ENCODE peak calls at places on chromosome 6, in nine cellular contexts. C is GM13976, U is endothelial cell, S is body of pancreas, D is nephron progenitor cell, T is left ventricle myocardium inferior, Z is mesothelial cell of epicardium, V is uterus, Q is fibroblast of villous mesenchyme. B is an unnamed sample.

GRCh38 chr6:136593748-136594490 is 43.7 kb upstream of the MAP7 start:
- DNase-seq in C (peak; percentile 79), U (no peak), S (no peak), D (no peak), T (no peak), Z (no peak), V (no peak), Q (peak; percentile 98), B (peak; percentile 94)

GRCh38 chr6:43219814-43220213 is 9.5 kb downstream of the DNPH1 start:
- DNase-seq in C (no peak), U (no peak), S (no peak), D (no peak), T (no peak), Z (no peak), V (no peak), Q (no peak), B (no peak)

GRCh38 chr6:8556370-8557018 is 121.1 kb upstream of the SLC35B3 start:
- DNase-seq in C (no peak), U (no peak), S (no peak), D (no peak), T (no peak), Z (no peak), V (no peak), Q (peak; percentile 31), B (no peak)

GRCh38 chr6:170371588-170371987 is 65.0 kb downstream of the FAM120B start:
- DNase-seq in C (no peak), U (no peak), S (no peak), D (no peak), T (no peak), Z (no peak), V (no peak), Q (no peak), B (no peak)

GRCh38 chr6:152267967-152268845 is 369.0 kb downstream of the SYNE1 start:
- DNase-seq in C (peak; percentile 24), U (peak; percentile 39), S (no peak), D (peak; percentile 36), T (no peak), Z (no peak), V (peak; percentile 42), Q (peak; percentile 57), B (peak; percentile 23)

GRCh38 chr6:106187424-106187982 is 101.4 kb downstream of the PRDM1 start:
- DNase-seq in C (no peak), U (no peak), S (no peak), D (no peak), T (no peak), Z (no peak), V (no peak), Q (no peak), B (no peak)

GRCh38 chr6:133923938-133924593 is 29.0 kb upstream of the TBPL1 start:
- DNase-seq in C (peak; percentile 62), U (peak; percentile 62), S (peak; percentile 76), D (peak; percentile 61), T (peak; percentile 25), Z (peak; percentile 52), V (peak; percentile 76), Q (peak; percentile 85), B (peak; percentile 76)

GRCh38 chr6:107784669-107785068 is 39.4 kb downstream of the SCML4 start:
- DNase-seq in C (no peak), U (no peak), S (no peak), D (no peak), T (no peak), Z (no peak), V (no peak), Q (peak; percentile 1), B (no peak)

GRCh38 chr6:156916108-156916801 is 139.1 kb downstream of the ARID1B start:
- DNase-seq in C (no peak), U (no peak), S (no peak), D (no peak), T (no peak), Z (no peak), V (no peak), Q (peak; percentile 75), B (peak; percentile 64)

GRCh38 chr6:122789862-122790739 is 1.0 kb downstream of the SMPDL3A start:
- DNase-seq in C (peak; percentile 51), U (no peak), S (no peak), D (peak; percentile 20), T (peak; percentile 20), Z (no peak), V (peak; percentile 33), Q (peak; percentile 49), B (peak; percentile 15)

GRCh38 chr6:9675122-9675521 is 739.8 kb downstream of the TFAP2A start:
- DNase-seq in C (no peak), U (no peak), S (no peak), D (no peak), T (no peak), Z (no peak), V (no peak), Q (no peak), B (no peak)

GRCh38 chr6:30378290-30378937 is 33.5 kb downstream of the RPP21 start:
- DNase-seq in C (no peak), U (no peak), S (no peak), D (peak; percentile 35), T (no peak), Z (no peak), V (no peak), Q (peak; percentile 45), B (no peak)

GRCh38 chr6:138229072-138229471 is 10.8 kb upstream of the PBOV1 start:
- DNase-seq in C (no peak), U (no peak), S (no peak), D (no peak), T (no peak), Z (no peak), V (no peak), Q (no peak), B (no peak)

GRCh38 chr6:14743465-14744211 is 502.2 kb upstream of the JARID2 start:
- DNase-seq in C (no peak), U (no peak), S (no peak), D (no peak), T (peak; percentile 29), Z (no peak), V (no peak), Q (peak; percentile 98), B (peak; percentile 80)

GRCh38 chr6:141990840-141991239 is 141.9 kb upstream of the GJE1 start:
- DNase-seq in C (no peak), U (no peak), S (no peak), D (no peak), T (no peak), Z (no peak), V (no peak), Q (no peak), B (no peak)

GRCh38 chr6:141986457-141986856 is 146.3 kb upstream of the GJE1 start:
- DNase-seq in C (no peak), U (no peak), S (no peak), D (no peak), T (no peak), Z (no peak), V (no peak), Q (no peak), B (no peak)

GRCh38 chr6:141989706-141989959 is 143.1 kb upstream of the GJE1 start:
- DNase-seq in C (no peak), U (no peak), S (no peak), D (no peak), T (no peak), Z (no peak), V (no peak), Q (no peak), B (no peak)

GRCh38 chr6:141988327-141988726 is 144.4 kb upstream of the GJE1 start:
- DNase-seq in C (no peak), U (no peak), S (no peak), D (no peak), T (no peak), Z (no peak), V (no peak), Q (no peak), B (no peak)

GRCh38 chr6:141988954-141989705 is 143.6 kb upstream of the GJE1 start:
- DNase-seq in C (peak; percentile 35), U (peak; percentile 47), S (peak; percentile 23), D (peak; percentile 30), T (no peak), Z (no peak), V (no peak), Q (peak; percentile 70), B (peak; percentile 51)
- TF ChIP-seq CTCF in C (no peak), U (peak; percentile 87), S (peak; percentile 42), D (peak; percentile 70), T (peak; percentile 58), Z (peak; percentile 71), V (no peak), Q (peak; percentile 90), B (peak; percentile 77)

GRCh38 chr6:117346142-117346930 is 79.4 kb downstream of the ROS1 start:
- DNase-seq in C (peak; percentile 14), U (no peak), S (no peak), D (no peak), T (no peak), Z (no peak), V (no peak), Q (peak; percentile 28), B (no peak)
- TF ChIP-seq CTCF in C (no peak), U (peak; percentile 83), S (peak; percentile 50), D (peak; percentile 64), T (peak; percentile 63), Z (peak; percentile 80), V (peak; percentile 34), Q (peak; percentile 45), B (peak; percentile 29)

DNA sequence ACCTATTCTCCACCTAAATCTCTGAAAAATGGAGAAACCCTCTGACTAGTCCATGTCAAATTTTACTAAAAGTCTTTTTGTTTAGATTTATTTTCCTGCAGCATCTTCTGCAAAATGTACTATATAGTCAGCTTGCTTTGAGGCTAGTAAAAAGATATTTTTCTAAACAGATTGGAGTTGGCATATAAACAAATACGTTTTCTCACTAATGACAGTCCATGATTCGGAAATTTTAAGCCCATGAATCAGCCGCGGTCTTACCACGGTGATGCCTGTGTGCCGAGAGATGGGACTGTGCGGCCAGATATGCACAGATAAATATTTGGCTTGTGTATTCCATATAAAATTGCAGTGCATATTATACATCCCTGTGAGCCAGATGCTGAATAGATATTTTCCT is 3.2 kb downstream of the FOXC1 start:
- DNase-seq in C (no peak), U (no peak), S (no peak), D (no peak), T (no peak), Z (no peak), V (no peak), Q (peak; percentile 27), B (no peak)
- TF ChIP-seq CTCF in C (no peak), U (no peak), S (no peak), D (no peak), T (no peak), Z (no peak), V (no peak), Q (no peak), B (no peak)

DNA sequence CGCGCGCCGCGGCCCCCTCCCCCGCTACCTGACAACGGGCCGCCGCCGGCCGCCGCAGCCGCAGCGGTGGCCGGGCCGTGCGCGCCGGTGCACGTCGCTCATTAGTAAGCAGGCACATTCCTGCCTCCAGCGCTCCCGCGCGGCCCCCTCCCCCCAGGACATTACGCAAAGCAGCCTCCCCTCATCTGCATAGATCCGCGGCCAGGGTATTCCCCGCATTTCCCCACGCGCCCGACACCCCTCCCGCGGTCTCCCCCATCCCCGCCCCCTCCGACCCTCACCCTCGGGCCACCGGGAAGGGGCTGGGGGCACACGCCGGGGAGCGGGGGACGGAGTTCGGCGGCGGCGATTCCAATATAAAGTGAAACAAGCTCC is at the start of gene HIVEP2:
- DNase-seq in C (peak; percentile 71), U (peak; percentile 83), S (peak; percentile 92), D (peak; percentile 86), T (peak; percentile 87), Z (peak; percentile 86), V (peak; percentile 91), Q (peak; percentile 91), B (peak; percentile 84)
- TF ChIP-seq CTCF in C (no peak), U (no peak), S (no peak), D (no peak), T (peak; percentile 31), Z (no peak), V (peak; percentile 33), Q (peak; percentile 1), B (no peak)